ENCODE peak calls at places on chromosomes 7 and 10, in five cellular contexts. One of them, this sample, is unnamed.

GRCh38 chr7:44608916-44609648 is 2.7 kb downstream of the OGDH start:
- DNase-seq in germinal center: no peak
- DNase-seq in activated T-cell treated with anti-CD3 and anti-CD28 coated beads, Interleukin-2, amount 50 U/mL, for 4 hours: no peak
- DNase-seq in C1 segment of cervical spinal cord: no peak
- DNase-seq in fibroblast of lung: peak
- DNase-seq in this sample: peak

GRCh38 chr7:99438573-99439480 is at the start of the genes CPSF4 and PTCD1:
- DNase-seq in fibroblast of lung: peak
- DNase-seq in C1 segment of cervical spinal cord: peak
- DNase-seq in activated T-cell treated with anti-CD3 and anti-CD28 coated beads, Interleukin-2, amount 50 U/mL, for 4 hours: peak
- DNase-seq in germinal center: peak
- DNase-seq in this sample: peak

GRCh38 chr7:133355822-133356221 is 102.9 kb downstream of the EXOC4 start:
- DNase-seq in germinal center: no peak
- DNase-seq in fibroblast of lung: no peak
- DNase-seq in C1 segment of cervical spinal cord: no peak
- DNase-seq in activated T-cell treated with anti-CD3 and anti-CD28 coated beads, Interleukin-2, amount 50 U/mL, for 4 hours: no peak
- DNase-seq in this sample: no peak

GRCh38 chr10:130957423-130957822 is 354.1 kb downstream of the TCERG1L start:
- DNase-seq in fibroblast of lung: no peak
- DNase-seq in activated T-cell treated with anti-CD3 and anti-CD28 coated beads, Interleukin-2, amount 50 U/mL, for 4 hours: no peak
- DNase-seq in C1 segment of cervical spinal cord: no peak
- DNase-seq in germinal center: no peak
- DNase-seq in this sample: no peak

GRCh38 chr7:99244942-99245341 is 27.7 kb upstream of the MYH16 start:
- DNase-seq in fibroblast of lung: peak
- DNase-seq in C1 segment of cervical spinal cord: no peak
- DNase-seq in activated T-cell treated with anti-CD3 and anti-CD28 coated beads, Interleukin-2, amount 50 U/mL, for 4 hours: no peak
- DNase-seq in germinal center: no peak
- DNase-seq in this sample: no peak

GRCh38 chr10:104648421-104648820 is 7.3 kb downstream of the SORCS3 start:
- DNase-seq in activated T-cell treated with anti-CD3 and anti-CD28 coated beads, Interleukin-2, amount 50 U/mL, for 4 hours: no peak
- DNase-seq in germinal center: no peak
- DNase-seq in fibroblast of lung: no peak
- DNase-seq in C1 segment of cervical spinal cord: no peak
- DNase-seq in this sample: no peak

GRCh38 chr10:72637398-72637857 is 11.5 kb upstream of the MICU1 start:
- DNase-seq in germinal center: no peak
- DNase-seq in fibroblast of lung: peak
- DNase-seq in activated T-cell treated with anti-CD3 and anti-CD28 coated beads, Interleukin-2, amount 50 U/mL, for 4 hours: no peak
- DNase-seq in C1 segment of cervical spinal cord: no peak
- DNase-seq in this sample: peak

GRCh38 chr10:52213511-52213831 is 100.6 kb upstream of the DKK1 start:
- DNase-seq in fibroblast of lung: peak
- DNase-seq in activated T-cell treated with anti-CD3 and anti-CD28 coated beads, Interleukin-2, amount 50 U/mL, for 4 hours: no peak
- DNase-seq in C1 segment of cervical spinal cord: no peak
- DNase-seq in germinal center: no peak
- DNase-seq in this sample: peak

GRCh38 chr10:72784551-72785421 is 92.8 kb downstream of the MCU start:
- DNase-seq in germinal center: no peak
- DNase-seq in C1 segment of cervical spinal cord: no peak
- DNase-seq in fibroblast of lung: peak
- DNase-seq in activated T-cell treated with anti-CD3 and anti-CD28 coated beads, Interleukin-2, amount 50 U/mL, for 4 hours: no peak
- DNase-seq in this sample: peak

GRCh38 chr7:121404348-121404747 is 8.2 kb upstream of the FAM3C start:
- DNase-seq in activated T-cell treated with anti-CD3 and anti-CD28 coated beads, Interleukin-2, amount 50 U/mL, for 4 hours: no peak
- DNase-seq in fibroblast of lung: no peak
- DNase-seq in C1 segment of cervical spinal cord: no peak
- DNase-seq in germinal center: no peak
- DNase-seq in this sample: no peak